ENCODE peak calls at places on chromosome 4, in ten cellular contexts. One of them, this sample, is unnamed.

GRCh38 chr4:101871962-101872676 is 81.6 kb downstream of the BANK1 start:
- DNase-seq in CD4-positive, alpha-beta T cell: no peak
- DNase-seq in HCT116: no peak
- DNase-seq in astrocyte: no peak
- DNase-seq in suprapubic skin: no peak
- DNase-seq in H9: no peak
- DNase-seq in IMR-90: no peak
- DNase-seq in heart right ventricle: no peak
- DNase-seq in AG10803: no peak
- DNase-seq in coronary artery: no peak
- DNase-seq in this sample: no peak

GRCh38 chr4:177356921-177357320 is 47.2 kb downstream of the NEIL3 start:
- DNase-seq in IMR-90: peak; percentile 34
- DNase-seq in H9: no peak
- DNase-seq in suprapubic skin: no peak
- DNase-seq in HCT116: no peak
- DNase-seq in coronary artery: no peak
- DNase-seq in AG10803: no peak
- DNase-seq in heart right ventricle: no peak
- DNase-seq in astrocyte: no peak
- DNase-seq in CD4-positive, alpha-beta T cell: no peak
- DNase-seq in this sample: no peak

GRCh38 chr4:2604614-2605013 is 68.2 kb downstream of the FAM193A start:
- DNase-seq in AG10803: no peak
- DNase-seq in suprapubic skin: no peak
- DNase-seq in HCT116: no peak
- DNase-seq in astrocyte: no peak
- DNase-seq in heart right ventricle: no peak
- DNase-seq in IMR-90: no peak
- DNase-seq in coronary artery: no peak
- DNase-seq in H9: no peak
- DNase-seq in CD4-positive, alpha-beta T cell: no peak
- DNase-seq in this sample: no peak

GRCh38 chr4:94905511-94905910 is 147.8 kb downstream of the BMPR1B start:
- DNase-seq in suprapubic skin: no peak
- DNase-seq in astrocyte: no peak
- DNase-seq in H9: no peak
- DNase-seq in coronary artery: no peak
- DNase-seq in CD4-positive, alpha-beta T cell: no peak
- DNase-seq in AG10803: no peak
- DNase-seq in HCT116: no peak
- DNase-seq in IMR-90: no peak
- DNase-seq in heart right ventricle: no peak
- DNase-seq in this sample: no peak

GRCh38 chr4:185115827-185116232 is 27.2 kb upstream of the SLC25A4 start:
- DNase-seq in AG10803: peak; percentile 63
- DNase-seq in astrocyte: peak; percentile 81
- DNase-seq in suprapubic skin: no peak
- DNase-seq in HCT116: no peak
- DNase-seq in IMR-90: peak; percentile 94
- DNase-seq in H9: peak; percentile 89
- DNase-seq in CD4-positive, alpha-beta T cell: no peak
- DNase-seq in heart right ventricle: peak; percentile 74
- DNase-seq in coronary artery: peak; percentile 84
- DNase-seq in this sample: peak; percentile 52

GRCh38 chr4:6093671-6094070 is 75.4 kb upstream of the C4orf50 start:
- DNase-seq in HCT116: no peak
- DNase-seq in CD4-positive, alpha-beta T cell: no peak
- DNase-seq in IMR-90: no peak
- DNase-seq in suprapubic skin: no peak
- DNase-seq in H9: no peak
- DNase-seq in coronary artery: no peak
- DNase-seq in astrocyte: no peak
- DNase-seq in AG10803: no peak
- DNase-seq in heart right ventricle: no peak
- DNase-seq in this sample: no peak

GRCh38 chr4:82419451-82419850 is 10.8 kb downstream of the HNRNPDL start:
- DNase-seq in H9: no peak
- DNase-seq in astrocyte: no peak
- DNase-seq in heart right ventricle: no peak
- DNase-seq in HCT116: no peak
- DNase-seq in CD4-positive, alpha-beta T cell: no peak
- DNase-seq in coronary artery: no peak
- DNase-seq in suprapubic skin: no peak
- DNase-seq in IMR-90: no peak
- DNase-seq in AG10803: no peak
- DNase-seq in this sample: no peak

GRCh38 chr4:184021389-184021788 is 116.3 kb downstream of the STOX2 start:
- DNase-seq in HCT116: no peak
- DNase-seq in CD4-positive, alpha-beta T cell: no peak
- DNase-seq in coronary artery: no peak
- DNase-seq in AG10803: no peak
- DNase-seq in H9: no peak
- DNase-seq in IMR-90: no peak
- DNase-seq in heart right ventricle: no peak
- DNase-seq in astrocyte: no peak
- DNase-seq in suprapubic skin: no peak
- DNase-seq in this sample: no peak

GRCh38 chr4:30258949-30259348 is 461.2 kb upstream of the PCDH7 start:
- DNase-seq in AG10803: no peak
- DNase-seq in CD4-positive, alpha-beta T cell: no peak
- DNase-seq in HCT116: no peak
- DNase-seq in suprapubic skin: no peak
- DNase-seq in astrocyte: no peak
- DNase-seq in heart right ventricle: no peak
- DNase-seq in coronary artery: no peak
- DNase-seq in IMR-90: no peak
- DNase-seq in H9: no peak
- DNase-seq in this sample: no peak

GRCh38 chr4:101018836-101019235 is 328.5 kb downstream of the PPP3CA start:
- DNase-seq in HCT116: no peak
- DNase-seq in CD4-positive, alpha-beta T cell: no peak
- DNase-seq in suprapubic skin: no peak
- DNase-seq in H9: no peak
- DNase-seq in heart right ventricle: no peak
- DNase-seq in coronary artery: no peak
- DNase-seq in IMR-90: no peak
- DNase-seq in AG10803: no peak
- DNase-seq in astrocyte: no peak
- DNase-seq in this sample: no peak

GRCh38 chr4:60744767-60745166 is 455.4 kb upstream of the ADGRL3 start:
- DNase-seq in HCT116: no peak
- DNase-seq in suprapubic skin: no peak
- DNase-seq in astrocyte: no peak
- DNase-seq in IMR-90: peak; percentile 45
- DNase-seq in AG10803: no peak
- DNase-seq in H9: peak; percentile 38
- DNase-seq in heart right ventricle: no peak
- DNase-seq in coronary artery: no peak
- DNase-seq in CD4-positive, alpha-beta T cell: no peak
- DNase-seq in this sample: no peak
- TF ChIP-seq CTCF in HCT116: no peak
- TF ChIP-seq CTCF in suprapubic skin: no peak
- TF ChIP-seq CTCF in astrocyte: no peak
- TF ChIP-seq CTCF in IMR-90: peak; percentile 27
- TF ChIP-seq CTCF in AG10803: peak; percentile 11
- TF ChIP-seq CTCF in H9: peak; percentile 45
- TF ChIP-seq CTCF in heart right ventricle: no peak
- TF ChIP-seq CTCF in coronary artery: no peak
- TF ChIP-seq CTCF in CD4-positive, alpha-beta T cell: no peak
- TF ChIP-seq CTCF in this sample: no peak

GRCh38 chr4:139281212-139281611 is 1.2 kb upstream of the MGARP start:
- DNase-seq in heart right ventricle: no peak
- DNase-seq in coronary artery: no peak
- DNase-seq in suprapubic skin: no peak
- DNase-seq in AG10803: no peak
- DNase-seq in HCT116: no peak
- DNase-seq in CD4-positive, alpha-beta T cell: no peak
- DNase-seq in H9: no peak
- DNase-seq in IMR-90: no peak
- DNase-seq in astrocyte: no peak
- DNase-seq in this sample: no peak
- TF ChIP-seq CTCF in heart right ventricle: no peak
- TF ChIP-seq CTCF in coronary artery: no peak
- TF ChIP-seq CTCF in suprapubic skin: no peak
- TF ChIP-seq CTCF in AG10803: peak; percentile 31
- TF ChIP-seq CTCF in HCT116: peak; percentile 36
- TF ChIP-seq CTCF in CD4-positive, alpha-beta T cell: no peak
- TF ChIP-seq CTCF in H9: peak; percentile 45
- TF ChIP-seq CTCF in IMR-90: no peak
- TF ChIP-seq CTCF in astrocyte: peak; percentile 15
- TF ChIP-seq CTCF in this sample: no peak

DNA sequence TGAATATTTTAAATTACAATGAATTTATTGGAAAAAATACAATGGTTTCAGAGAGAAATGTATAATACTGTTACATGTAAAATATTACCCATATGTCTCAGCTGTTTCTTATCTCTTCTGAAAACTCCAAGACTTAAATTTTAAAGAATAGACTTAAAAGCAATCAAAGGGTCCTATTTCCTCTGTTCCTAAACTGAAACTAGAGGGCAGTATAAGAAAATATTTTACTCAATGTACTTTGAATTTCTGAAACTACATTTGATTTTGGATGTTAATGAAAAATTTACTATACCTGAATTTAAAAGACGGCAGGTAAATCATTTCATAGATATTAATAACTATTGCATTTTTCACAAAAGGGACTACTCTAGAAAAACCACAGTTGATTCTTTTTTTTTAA is 200.2 kb downstream of the LRBA start:
- DNase-seq in coronary artery: no peak
- DNase-seq in IMR-90: no peak
- DNase-seq in suprapubic skin: no peak
- DNase-seq in H9: no peak
- DNase-seq in CD4-positive, alpha-beta T cell: no peak
- DNase-seq in heart right ventricle: no peak
- DNase-seq in HCT116: no peak
- DNase-seq in AG10803: no peak
- DNase-seq in astrocyte: no peak
- DNase-seq in this sample: no peak
- TF ChIP-seq CTCF in coronary artery: no peak
- TF ChIP-seq CTCF in IMR-90: peak; percentile 6
- TF ChIP-seq CTCF in suprapubic skin: no peak
- TF ChIP-seq CTCF in H9: peak; percentile 40
- TF ChIP-seq CTCF in CD4-positive, alpha-beta T cell: peak; percentile 9
- TF ChIP-seq CTCF in heart right ventricle: no peak
- TF ChIP-seq CTCF in HCT116: peak; percentile 8
- TF ChIP-seq CTCF in AG10803: no peak
- TF ChIP-seq CTCF in astrocyte: no peak
- TF ChIP-seq CTCF in this sample: no peak

DNA sequence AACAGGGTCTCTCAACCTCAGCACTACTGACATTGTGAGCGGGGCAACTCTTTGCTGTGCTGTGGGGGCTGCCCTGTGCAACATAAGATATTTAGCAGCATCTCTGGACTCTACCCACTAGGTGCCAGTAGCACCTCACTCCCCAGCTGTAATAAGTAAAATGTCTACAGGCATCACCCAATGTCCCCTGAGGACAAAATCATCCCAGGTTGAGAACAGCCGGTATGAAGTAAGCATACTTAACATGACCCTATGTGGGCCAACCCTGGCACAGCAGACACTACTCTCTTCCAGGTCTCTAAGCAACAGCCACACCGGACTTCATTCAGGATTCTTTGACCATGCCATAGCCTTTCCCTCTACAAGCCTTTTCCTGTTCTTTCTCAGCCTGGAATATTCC is 10.5 kb upstream of the MGST2 start:
- DNase-seq in CD4-positive, alpha-beta T cell: no peak
- DNase-seq in IMR-90: peak; percentile 48
- DNase-seq in heart right ventricle: no peak
- DNase-seq in H9: no peak
- DNase-seq in suprapubic skin: no peak
- DNase-seq in AG10803: peak; percentile 72
- DNase-seq in coronary artery: no peak
- DNase-seq in HCT116: no peak
- DNase-seq in astrocyte: peak; percentile 39
- DNase-seq in this sample: no peak
- TF ChIP-seq CTCF in CD4-positive, alpha-beta T cell: peak; percentile 21
- TF ChIP-seq CTCF in IMR-90: peak; percentile 53
- TF ChIP-seq CTCF in heart right ventricle: peak; percentile 62
- TF ChIP-seq CTCF in H9: peak; percentile 39
- TF ChIP-seq CTCF in suprapubic skin: no peak
- TF ChIP-seq CTCF in AG10803: peak; percentile 60
- TF ChIP-seq CTCF in coronary artery: peak; percentile 27
- TF ChIP-seq CTCF in HCT116: peak; percentile 31
- TF ChIP-seq CTCF in astrocyte: peak; percentile 38
- TF ChIP-seq CTCF in this sample: peak; percentile 36

GRCh38 chr4:97720869-97721432 is 422.3 kb downstream of the STPG2 start:
- DNase-seq in suprapubic skin: no peak
- DNase-seq in HCT116: peak; percentile 54
- DNase-seq in IMR-90: no peak
- DNase-seq in coronary artery: no peak
- DNase-seq in CD4-positive, alpha-beta T cell: no peak
- DNase-seq in AG10803: no peak
- DNase-seq in astrocyte: peak; percentile 23
- DNase-seq in heart right ventricle: no peak
- DNase-seq in H9: no peak
- DNase-seq in this sample: no peak
- TF ChIP-seq CTCF in suprapubic skin: no peak
- TF ChIP-seq CTCF in HCT116: peak; percentile 38
- TF ChIP-seq CTCF in IMR-90: no peak
- TF ChIP-seq CTCF in coronary artery: no peak
- TF ChIP-seq CTCF in CD4-positive, alpha-beta T cell: no peak
- TF ChIP-seq CTCF in AG10803: no peak
- TF ChIP-seq CTCF in astrocyte: peak; percentile 5
- TF ChIP-seq CTCF in heart right ventricle: peak; percentile 50
- TF ChIP-seq CTCF in H9: peak; percentile 68
- TF ChIP-seq CTCF in this sample: no peak

DNA sequence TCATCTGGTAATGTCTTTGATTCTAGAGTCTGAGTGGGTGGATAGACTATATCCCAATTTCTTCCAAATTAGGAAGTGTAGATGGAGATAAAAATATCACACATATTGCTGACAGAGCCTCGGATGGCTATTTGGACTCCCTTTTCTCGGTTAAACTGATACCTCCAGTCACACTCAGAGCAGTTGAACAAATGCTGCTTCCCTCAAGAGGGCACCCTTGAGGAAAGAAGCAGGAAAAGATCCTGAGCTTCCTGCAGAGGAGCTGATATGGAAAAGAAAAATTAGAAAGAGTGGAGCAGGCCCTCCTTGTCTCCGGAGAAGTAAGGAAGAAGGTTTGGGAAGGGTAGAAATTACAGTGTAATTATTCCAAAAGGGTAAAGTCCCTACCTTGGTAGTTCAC is 96.2 kb upstream of the CCSER1 start:
- DNase-seq in HCT116: peak; percentile 23
- DNase-seq in IMR-90: no peak
- DNase-seq in AG10803: no peak
- DNase-seq in suprapubic skin: no peak
- DNase-seq in astrocyte: no peak
- DNase-seq in coronary artery: no peak
- DNase-seq in heart right ventricle: no peak
- DNase-seq in H9: peak; percentile 35
- DNase-seq in CD4-positive, alpha-beta T cell: no peak
- DNase-seq in this sample: no peak
- TF ChIP-seq CTCF in HCT116: peak; percentile 13
- TF ChIP-seq CTCF in IMR-90: no peak
- TF ChIP-seq CTCF in AG10803: no peak
- TF ChIP-seq CTCF in suprapubic skin: no peak
- TF ChIP-seq CTCF in astrocyte: no peak
- TF ChIP-seq CTCF in coronary artery: no peak
- TF ChIP-seq CTCF in heart right ventricle: peak; percentile 16
- TF ChIP-seq CTCF in H9: peak; percentile 60
- TF ChIP-seq CTCF in CD4-positive, alpha-beta T cell: no peak
- TF ChIP-seq CTCF in this sample: no peak

This sample was measured in AG09319.